ENCODE peak calls at places on chromosome 4, in five cellular contexts. One of them, this sample, is unnamed.
A peak's percentile ranks its signal among the peaks of the same experiment; 100 is the strongest.

GRCh38 chr4:167218022-167218608 is 16.2 kb downstream of the SPOCK3 start:
- DNase-seq in H54: no peak
- DNase-seq in NB4: no peak
- DNase-seq in Peyer's patch: no peak
- DNase-seq in body of pancreas: no peak
- DNase-seq in this sample: no peak

GRCh38 chr4:54231419-54232150 is 2.5 kb downstream of the PDGFRA start:
- DNase-seq in NB4: no peak
- DNase-seq in Peyer's patch: no peak
- DNase-seq in body of pancreas: no peak
- DNase-seq in H54: no peak
- DNase-seq in this sample: no peak

GRCh38 chr4:8473920-8474590 is 33.5 kb downstream of the TRMT44 start:
- DNase-seq in body of pancreas: no peak
- DNase-seq in NB4: no peak
- DNase-seq in H54: no peak
- DNase-seq in Peyer's patch: no peak
- DNase-seq in this sample: no peak

GRCh38 chr4:169068423-169068822 is 58.4 kb upstream of the CBR4 start:
- DNase-seq in Peyer's patch: no peak
- DNase-seq in H54: no peak
- DNase-seq in NB4: no peak
- DNase-seq in body of pancreas: no peak
- DNase-seq in this sample: no peak

GRCh38 chr4:76752911-76753494 is 144.9 kb downstream of the SOWAHB start:
- DNase-seq in H54: peak; percentile 65
- DNase-seq in NB4: no peak
- DNase-seq in body of pancreas: no peak
- DNase-seq in Peyer's patch: no peak
- DNase-seq in this sample: no peak

GRCh38 chr4:145840162-145840768 is 98.4 kb downstream of the ZNF827 start:
- DNase-seq in body of pancreas: peak; percentile 15
- DNase-seq in Peyer's patch: no peak
- DNase-seq in H54: no peak
- DNase-seq in NB4: peak; percentile 41
- DNase-seq in this sample: peak; percentile 83

GRCh38 chr4:11698846-11699590 is 270.3 kb upstream of the HS3ST1 start:
- DNase-seq in body of pancreas: no peak
- DNase-seq in NB4: no peak
- DNase-seq in H54: peak; percentile 6
- DNase-seq in Peyer's patch: no peak
- DNase-seq in this sample: no peak

GRCh38 chr4:14877246-14878220 is 124.7 kb upstream of the CPEB2 start:
- DNase-seq in NB4: peak; percentile 93
- DNase-seq in Peyer's patch: no peak
- DNase-seq in body of pancreas: peak; percentile 27
- DNase-seq in H54: no peak
- DNase-seq in this sample: peak; percentile 2

GRCh38 chr4:1621996-1622637 is 62.0 kb downstream of the FAM53A start:
- DNase-seq in NB4: no peak
- DNase-seq in body of pancreas: no peak
- DNase-seq in Peyer's patch: no peak
- DNase-seq in H54: no peak
- DNase-seq in this sample: no peak

GRCh38 chr4:177579649-177580048 is 137.4 kb upstream of the AGA start:
- DNase-seq in NB4: no peak
- DNase-seq in body of pancreas: no peak
- DNase-seq in H54: no peak
- DNase-seq in Peyer's patch: no peak
- DNase-seq in this sample: no peak

GRCh38 chr4:96839441-96839840 is 999.5 kb downstream of the PDHA2 start:
- DNase-seq in body of pancreas: no peak
- DNase-seq in Peyer's patch: no peak
- DNase-seq in NB4: no peak
- DNase-seq in H54: no peak
- DNase-seq in this sample: no peak

GRCh38 chr4:76806757-76807156 is 91.2 kb downstream of the SOWAHB start:
- DNase-seq in H54: no peak
- DNase-seq in body of pancreas: no peak
- DNase-seq in Peyer's patch: no peak
- DNase-seq in NB4: no peak
- DNase-seq in this sample: no peak

GRCh38 chr4:174259580-174259979 is 23.9 kb downstream of the FBXO8 start:
- DNase-seq in H54: no peak
- DNase-seq in Peyer's patch: no peak
- DNase-seq in body of pancreas: no peak
- DNase-seq in NB4: no peak
- DNase-seq in this sample: no peak

GRCh38 chr4:94545296-94545695 is 93.6 kb downstream of the PDLIM5 start:
- DNase-seq in NB4: no peak
- DNase-seq in Peyer's patch: no peak
- DNase-seq in body of pancreas: no peak
- DNase-seq in H54: no peak
- DNase-seq in this sample: no peak

GRCh38 chr4:19945979-19946380 is 305.7 kb upstream of the SLIT2 start:
- DNase-seq in body of pancreas: peak; percentile 2
- DNase-seq in NB4: peak; percentile 76
- DNase-seq in Peyer's patch: no peak
- DNase-seq in H54: no peak
- DNase-seq in this sample: no peak

GRCh38 chr4:95180531-95181315 is 368.1 kb downstream of the UNC5C start:
- DNase-seq in NB4: no peak
- DNase-seq in H54: no peak
- DNase-seq in Peyer's patch: no peak
- DNase-seq in body of pancreas: no peak
- DNase-seq in this sample: no peak

GRCh38 chr4:1212546-1213335 is 36.2 kb downstream of the CTBP1 start:
- DNase-seq in H54: no peak
- DNase-seq in Peyer's patch: no peak
- DNase-seq in NB4: no peak
- DNase-seq in body of pancreas: no peak
- DNase-seq in this sample: no peak

GRCh38 chr4:123319639-123320038 is 77.0 kb upstream of the SPRY1 start:
- DNase-seq in body of pancreas: no peak
- DNase-seq in NB4: no peak
- DNase-seq in Peyer's patch: no peak
- DNase-seq in H54: no peak
- DNase-seq in this sample: no peak

GRCh38 chr4:122151982-122152698 is at the start of gene BLTP1:
- DNase-seq in H54: peak; percentile 59
- DNase-seq in Peyer's patch: peak; percentile 86
- DNase-seq in NB4: peak; percentile 87
- DNase-seq in body of pancreas: peak; percentile 86
- DNase-seq in this sample: peak; percentile 87

GRCh38 chr4:164935363-164935762 is 42.1 kb downstream of the TRIM61 start:
- DNase-seq in Peyer's patch: no peak
- DNase-seq in H54: no peak
- DNase-seq in body of pancreas: no peak
- DNase-seq in NB4: peak; percentile 22
- DNase-seq in this sample: peak; percentile 69

GRCh38 chr4:84803121-84803520 is 163.4 kb downstream of the WDFY3 start:
- DNase-seq in NB4: no peak
- DNase-seq in body of pancreas: no peak
- DNase-seq in H54: no peak
- DNase-seq in Peyer's patch: no peak
- DNase-seq in this sample: no peak

GRCh38 chr4:54779797-54780196 is 122.0 kb downstream of the KIT start:
- DNase-seq in body of pancreas: no peak
- DNase-seq in H54: no peak
- DNase-seq in NB4: no peak
- DNase-seq in Peyer's patch: no peak
- DNase-seq in this sample: no peak

GRCh38 chr4:13918110-13918509 is 290.6 kb upstream of the BOD1L1 start:
- DNase-seq in body of pancreas: peak; percentile 32
- DNase-seq in NB4: no peak
- DNase-seq in Peyer's patch: no peak
- DNase-seq in H54: peak; percentile 2
- DNase-seq in this sample: no peak

GRCh38 chr4:139622856-139623255 is 42.8 kb upstream of the MGST2 start:
- DNase-seq in body of pancreas: no peak
- DNase-seq in Peyer's patch: no peak
- DNase-seq in NB4: no peak
- DNase-seq in H54: no peak
- DNase-seq in this sample: no peak

GRCh38 chr4:110945600-110945999 is 322.7 kb upstream of the PITX2 start:
- DNase-seq in NB4: no peak
- DNase-seq in H54: no peak
- DNase-seq in body of pancreas: no peak
- DNase-seq in Peyer's patch: no peak
- DNase-seq in this sample: no peak

GRCh38 chr4:185718578-185719492 is 93.2 kb downstream of the SORBS2 start:
- DNase-seq in NB4: no peak
- DNase-seq in Peyer's patch: no peak
- DNase-seq in H54: no peak
- DNase-seq in body of pancreas: no peak
- DNase-seq in this sample: no peak

GRCh38 chr4:168612435-168613139 is 115.7 kb downstream of the PALLD start:
- DNase-seq in Peyer's patch: no peak
- DNase-seq in H54: no peak
- DNase-seq in NB4: peak; percentile 6
- DNase-seq in body of pancreas: no peak
- DNase-seq in this sample: no peak

GRCh38 chr4:183561905-183562304 is 57.0 kb downstream of the ING2 start:
- DNase-seq in body of pancreas: no peak
- DNase-seq in NB4: no peak
- DNase-seq in H54: no peak
- DNase-seq in Peyer's patch: no peak
- DNase-seq in this sample: no peak

GRCh38 chr4:80266267-80266901 is at the start of gene FGF5:
- DNase-seq in Peyer's patch: no peak
- DNase-seq in NB4: peak; percentile 79
- DNase-seq in H54: peak; percentile 30
- DNase-seq in body of pancreas: peak; percentile 10
- DNase-seq in this sample: peak; percentile 36

GRCh38 chr4:130099159-130099558 is 1003.2 kb downstream of the C4orf33 start:
- DNase-seq in H54: no peak
- DNase-seq in Peyer's patch: no peak
- DNase-seq in body of pancreas: no peak
- DNase-seq in NB4: no peak
- DNase-seq in this sample: no peak

GRCh38 chr4:89939464-89939863 is 44.8 kb downstream of the MMRN1 start:
- DNase-seq in body of pancreas: no peak
- DNase-seq in NB4: no peak
- DNase-seq in H54: no peak
- DNase-seq in Peyer's patch: no peak
- DNase-seq in this sample: no peak